ENCODE peak calls at places on chromosomes 4 and X, in eight cellular contexts. One of them, this sample, is unnamed.

GRCh38 chrX:44767308-44767707 is 76.5 kb upstream of the DUSP21 start:
- DNase-seq in fibroblast of lung: no peak
- DNase-seq in right cardiac atrium: no peak
- DNase-seq in amniotic stem cell: no peak
- DNase-seq in A172: no peak
- DNase-seq in AG09309: no peak
- DNase-seq in adrenal gland: no peak
- DNase-seq in tibial nerve: no peak
- DNase-seq in this sample: no peak

GRCh38 chr4:148857234-148857972 is 415.2 kb upstream of the NR3C2 start:
- DNase-seq in AG09309: no peak
- DNase-seq in adrenal gland: no peak
- DNase-seq in A172: no peak
- DNase-seq in right cardiac atrium: no peak
- DNase-seq in fibroblast of lung: peak
- DNase-seq in tibial nerve: no peak
- DNase-seq in amniotic stem cell: no peak
- DNase-seq in this sample: no peak

GRCh38 chrX:148634591-148634990 is 134.2 kb downstream of the AFF2 start:
- DNase-seq in tibial nerve: no peak
- DNase-seq in fibroblast of lung: no peak
- DNase-seq in AG09309: no peak
- DNase-seq in amniotic stem cell: no peak
- DNase-seq in adrenal gland: no peak
- DNase-seq in A172: no peak
- DNase-seq in right cardiac atrium: no peak
- DNase-seq in this sample: no peak

GRCh38 chr4:24559889-24560288 is 24.5 kb downstream of the DHX15 start:
- DNase-seq in tibial nerve: no peak
- DNase-seq in amniotic stem cell: no peak
- DNase-seq in right cardiac atrium: no peak
- DNase-seq in adrenal gland: no peak
- DNase-seq in fibroblast of lung: peak
- DNase-seq in AG09309: no peak
- DNase-seq in A172: peak
- DNase-seq in this sample: no peak

GRCh38 chr4:70269674-70270073 is 27.3 kb downstream of the CSN3 start:
- DNase-seq in AG09309: no peak
- DNase-seq in fibroblast of lung: no peak
- DNase-seq in amniotic stem cell: no peak
- DNase-seq in right cardiac atrium: no peak
- DNase-seq in A172: peak
- DNase-seq in tibial nerve: no peak
- DNase-seq in adrenal gland: no peak
- DNase-seq in this sample: no peak

GRCh38 chr4:147714575-147715401 is 17.1 kb upstream of the ARHGAP10 start:
- DNase-seq in tibial nerve: peak
- DNase-seq in adrenal gland: peak
- DNase-seq in A172: peak
- DNase-seq in right cardiac atrium: no peak
- DNase-seq in AG09309: peak
- DNase-seq in amniotic stem cell: no peak
- DNase-seq in fibroblast of lung: peak
- DNase-seq in this sample: no peak

GRCh38 chrX:43676960-43677582 is 21.0 kb downstream of the MAOA start:
- DNase-seq in AG09309: no peak
- DNase-seq in adrenal gland: no peak
- DNase-seq in amniotic stem cell: no peak
- DNase-seq in tibial nerve: no peak
- DNase-seq in right cardiac atrium: no peak
- DNase-seq in fibroblast of lung: no peak
- DNase-seq in A172: no peak
- DNase-seq in this sample: no peak

GRCh38 chr4:5967783-5968182 is 50.4 kb downstream of the C4orf50 start:
- DNase-seq in amniotic stem cell: no peak
- DNase-seq in AG09309: no peak
- DNase-seq in fibroblast of lung: no peak
- DNase-seq in tibial nerve: no peak
- DNase-seq in right cardiac atrium: no peak
- DNase-seq in adrenal gland: no peak
- DNase-seq in A172: no peak
- DNase-seq in this sample: no peak

GRCh38 chrX:106201502-106202178 is 33.5 kb downstream of the PWWP3B start:
- DNase-seq in A172: no peak
- DNase-seq in adrenal gland: no peak
- DNase-seq in AG09309: no peak
- DNase-seq in amniotic stem cell: no peak
- DNase-seq in tibial nerve: no peak
- DNase-seq in right cardiac atrium: no peak
- DNase-seq in fibroblast of lung: no peak
- DNase-seq in this sample: no peak

GRCh38 chr4:56388311-56388710 is 1.0 kb upstream of the AASDH start:
- DNase-seq in right cardiac atrium: no peak
- DNase-seq in AG09309: no peak
- DNase-seq in A172: no peak
- DNase-seq in tibial nerve: no peak
- DNase-seq in fibroblast of lung: no peak
- DNase-seq in amniotic stem cell: no peak
- DNase-seq in adrenal gland: no peak
- DNase-seq in this sample: no peak

GRCh38 chrX:39907964-39908616 is 189.7 kb downstream of the BCOR start:
- DNase-seq in right cardiac atrium: peak
- DNase-seq in A172: peak
- DNase-seq in amniotic stem cell: peak
- DNase-seq in fibroblast of lung: peak
- DNase-seq in adrenal gland: peak
- DNase-seq in tibial nerve: peak
- DNase-seq in AG09309: peak
- DNase-seq in this sample: no peak

GRCh38 chr4:42671431-42672194 is 14.7 kb upstream of the ATP8A1 start:
- DNase-seq in A172: no peak
- DNase-seq in amniotic stem cell: no peak
- DNase-seq in right cardiac atrium: no peak
- DNase-seq in tibial nerve: no peak
- DNase-seq in AG09309: no peak
- DNase-seq in adrenal gland: no peak
- DNase-seq in fibroblast of lung: no peak
- DNase-seq in this sample: no peak

GRCh38 chr4:52658671-52659015 is 458 bp downstream of the USP46 start:
- DNase-seq in A172: no peak
- DNase-seq in adrenal gland: no peak
- DNase-seq in right cardiac atrium: peak
- DNase-seq in fibroblast of lung: no peak
- DNase-seq in amniotic stem cell: no peak
- DNase-seq in tibial nerve: no peak
- DNase-seq in AG09309: no peak
- DNase-seq in this sample: no peak

GRCh38 chr4:66016240-66016639 is 346.0 kb upstream of the EPHA5 start:
- DNase-seq in A172: no peak
- DNase-seq in adrenal gland: no peak
- DNase-seq in tibial nerve: no peak
- DNase-seq in fibroblast of lung: no peak
- DNase-seq in amniotic stem cell: no peak
- DNase-seq in right cardiac atrium: no peak
- DNase-seq in AG09309: no peak
- DNase-seq in this sample: no peak

GRCh38 chr4:76585897-76586360 is 150.9 kb downstream of the SHROOM3 start:
- DNase-seq in A172: peak
- DNase-seq in AG09309: no peak
- DNase-seq in adrenal gland: peak
- DNase-seq in right cardiac atrium: peak
- DNase-seq in tibial nerve: no peak
- DNase-seq in fibroblast of lung: peak
- DNase-seq in amniotic stem cell: no peak
- DNase-seq in this sample: peak

GRCh38 chrX:2500681-2501151 is at the start of the genes DHRSX and ZBED1:
- DNase-seq in adrenal gland: no peak
- DNase-seq in tibial nerve: no peak
- DNase-seq in amniotic stem cell: no peak
- DNase-seq in A172: no peak
- DNase-seq in fibroblast of lung: peak
- DNase-seq in AG09309: no peak
- DNase-seq in right cardiac atrium: peak
- DNase-seq in this sample: no peak

GRCh38 chr4:182863501-182863900 is 53.7 kb downstream of the DCTD start:
- DNase-seq in amniotic stem cell: no peak
- DNase-seq in adrenal gland: no peak
- DNase-seq in tibial nerve: no peak
- DNase-seq in fibroblast of lung: no peak
- DNase-seq in A172: no peak
- DNase-seq in right cardiac atrium: no peak
- DNase-seq in AG09309: no peak
- DNase-seq in this sample: no peak

GRCh38 chr4:110414590-110414989 is 61.4 kb upstream of the ENPEP start:
- DNase-seq in right cardiac atrium: no peak
- DNase-seq in adrenal gland: no peak
- DNase-seq in amniotic stem cell: no peak
- DNase-seq in AG09309: no peak
- DNase-seq in A172: no peak
- DNase-seq in tibial nerve: no peak
- DNase-seq in fibroblast of lung: no peak
- DNase-seq in this sample: no peak

GRCh38 chr4:30716671-30717207 is 3.4 kb upstream of the PCDH7 start:
- DNase-seq in right cardiac atrium: no peak
- DNase-seq in adrenal gland: no peak
- DNase-seq in tibial nerve: no peak
- DNase-seq in A172: no peak
- DNase-seq in fibroblast of lung: peak
- DNase-seq in amniotic stem cell: no peak
- DNase-seq in AG09309: no peak
- DNase-seq in this sample: no peak

GRCh38 chrX:136767104-136767941 is 13.4 kb downstream of the ARHGEF6 start:
- DNase-seq in tibial nerve: peak
- DNase-seq in right cardiac atrium: peak
- DNase-seq in amniotic stem cell: no peak
- DNase-seq in adrenal gland: peak
- DNase-seq in AG09309: no peak
- DNase-seq in fibroblast of lung: peak
- DNase-seq in A172: peak
- DNase-seq in this sample: peak

GRCh38 chr4:138090145-138090917 is 151.8 kb downstream of the SLC7A11 start:
- DNase-seq in AG09309: peak
- DNase-seq in fibroblast of lung: peak
- DNase-seq in amniotic stem cell: peak
- DNase-seq in tibial nerve: peak
- DNase-seq in A172: peak
- DNase-seq in adrenal gland: peak
- DNase-seq in right cardiac atrium: no peak
- DNase-seq in this sample: peak

GRCh38 chr4:1278336-1278670 is 11.4 kb upstream of the MAEA start:
- DNase-seq in amniotic stem cell: no peak
- DNase-seq in right cardiac atrium: no peak
- DNase-seq in adrenal gland: no peak
- DNase-seq in fibroblast of lung: peak
- DNase-seq in AG09309: no peak
- DNase-seq in A172: peak
- DNase-seq in tibial nerve: no peak
- DNase-seq in this sample: no peak

GRCh38 chr4:158371158-158371557 is 150.5 kb upstream of the RXFP1 start:
- DNase-seq in right cardiac atrium: no peak
- DNase-seq in fibroblast of lung: peak
- DNase-seq in AG09309: no peak
- DNase-seq in adrenal gland: no peak
- DNase-seq in A172: peak
- DNase-seq in amniotic stem cell: no peak
- DNase-seq in tibial nerve: no peak
- DNase-seq in this sample: no peak

GRCh38 chrX:27796640-27797257 is 11.0 kb upstream of the MAGEB10 start:
- DNase-seq in A172: no peak
- DNase-seq in amniotic stem cell: no peak
- DNase-seq in AG09309: no peak
- DNase-seq in fibroblast of lung: no peak
- DNase-seq in tibial nerve: no peak
- DNase-seq in right cardiac atrium: no peak
- DNase-seq in adrenal gland: no peak
- DNase-seq in this sample: no peak

GRCh38 chr4:71380721-71381120 is 41.9 kb downstream of the SLC4A4 start:
- DNase-seq in tibial nerve: no peak
- DNase-seq in A172: no peak
- DNase-seq in right cardiac atrium: no peak
- DNase-seq in adrenal gland: no peak
- DNase-seq in fibroblast of lung: peak
- DNase-seq in amniotic stem cell: no peak
- DNase-seq in AG09309: peak
- DNase-seq in this sample: no peak

GRCh38 chrX:68183612-68184214 is 249.6 kb downstream of the OPHN1 start:
- DNase-seq in tibial nerve: no peak
- DNase-seq in A172: peak
- DNase-seq in adrenal gland: no peak
- DNase-seq in right cardiac atrium: no peak
- DNase-seq in AG09309: no peak
- DNase-seq in amniotic stem cell: peak
- DNase-seq in fibroblast of lung: peak
- DNase-seq in this sample: no peak

GRCh38 chrX:136572030-136572429 is 40.0 kb downstream of the VGLL1 start:
- DNase-seq in right cardiac atrium: no peak
- DNase-seq in tibial nerve: no peak
- DNase-seq in AG09309: no peak
- DNase-seq in amniotic stem cell: no peak
- DNase-seq in adrenal gland: no peak
- DNase-seq in A172: no peak
- DNase-seq in fibroblast of lung: no peak
- DNase-seq in this sample: no peak

GRCh38 chr4:141425124-141425523 is 204.4 kb downstream of the ZNF330 start:
- DNase-seq in fibroblast of lung: peak
- DNase-seq in amniotic stem cell: peak
- DNase-seq in right cardiac atrium: no peak
- DNase-seq in tibial nerve: no peak
- DNase-seq in A172: peak
- DNase-seq in adrenal gland: no peak
- DNase-seq in AG09309: peak
- DNase-seq in this sample: no peak

GRCh38 chr4:109739547-109739946 is 9.7 kb upstream of the PLA2G12A start:
- DNase-seq in adrenal gland: no peak
- DNase-seq in A172: no peak
- DNase-seq in tibial nerve: no peak
- DNase-seq in amniotic stem cell: no peak
- DNase-seq in AG09309: no peak
- DNase-seq in fibroblast of lung: peak
- DNase-seq in right cardiac atrium: no peak
- DNase-seq in this sample: no peak

GRCh38 chr4:125313989-125314602 is 659 bp upstream of the FAT4 start:
- DNase-seq in fibroblast of lung: no peak
- DNase-seq in tibial nerve: peak
- DNase-seq in AG09309: no peak
- DNase-seq in right cardiac atrium: no peak
- DNase-seq in adrenal gland: no peak
- DNase-seq in A172: no peak
- DNase-seq in amniotic stem cell: no peak
- DNase-seq in this sample: no peak

GRCh38 chr4:41307633-41308032 is 50.9 kb downstream of the UCHL1 start:
- DNase-seq in AG09309: no peak
- DNase-seq in A172: no peak
- DNase-seq in tibial nerve: no peak
- DNase-seq in adrenal gland: no peak
- DNase-seq in amniotic stem cell: no peak
- DNase-seq in fibroblast of lung: no peak
- DNase-seq in right cardiac atrium: no peak
- DNase-seq in this sample: no peak

GRCh38 chrX:77003956-77004355 is 443.2 kb upstream of the FGF16 start:
- DNase-seq in A172: no peak
- DNase-seq in adrenal gland: no peak
- DNase-seq in tibial nerve: no peak
- DNase-seq in amniotic stem cell: no peak
- DNase-seq in AG09309: no peak
- DNase-seq in right cardiac atrium: no peak
- DNase-seq in fibroblast of lung: peak
- DNase-seq in this sample: no peak

GRCh38 chr4:153555730-153556440 is 89.7 kb downstream of the TMEM131L start:
- DNase-seq in adrenal gland: peak
- DNase-seq in A172: peak
- DNase-seq in fibroblast of lung: peak
- DNase-seq in amniotic stem cell: no peak
- DNase-seq in tibial nerve: peak
- DNase-seq in AG09309: no peak
- DNase-seq in right cardiac atrium: peak
- DNase-seq in this sample: no peak

GRCh38 chr4:20882500-20882899 is 182.2 kb downstream of the PACRGL start:
- DNase-seq in fibroblast of lung: no peak
- DNase-seq in A172: no peak
- DNase-seq in tibial nerve: no peak
- DNase-seq in amniotic stem cell: no peak
- DNase-seq in AG09309: no peak
- DNase-seq in adrenal gland: no peak
- DNase-seq in right cardiac atrium: no peak
- DNase-seq in this sample: no peak

This sample was measured in DMS79 treated with DMSO at 0.1 percent for 48 hours.